ENCODE peak calls at places on chromosomes 16 and 17, in eight cellular contexts. R, J, F, S, C, I, L and W are unnamed samples.

GRCh38 chr16:16064874-16065384 is 115.5 kb downstream of the ABCC1 start:
- DNase-seq in R (no peak), J (no peak), F (no peak), S (no peak), C (no peak), I (no peak), L (no peak), W (no peak)

GRCh38 chr17:61504697-61505096 is 52.5 kb downstream of the TBX4 start:
- DNase-seq in R (no peak), J (no peak), F (peak), S (no peak), C (no peak), I (peak), L (no peak), W (no peak)

GRCh38 chr16:12406840-12407690 is 396.6 kb downstream of the CPPED1 start:
- DNase-seq in R (peak), J (no peak), F (peak), S (no peak), C (no peak), I (peak), L (no peak), W (no peak)

GRCh38 chr17:19009970-19010369 is 5.4 kb upstream of the FAM83G start:
- DNase-seq in R (no peak), J (no peak), F (no peak), S (no peak), C (no peak), I (no peak), L (no peak), W (no peak)

GRCh38 chr17:47197821-47198220 is 8.7 kb upstream of the CDC27 start:
- DNase-seq in R (no peak), J (no peak), F (no peak), S (no peak), C (no peak), I (no peak), L (no peak), W (no peak)

GRCh38 chr16:12262454-12263180 is 286.1 kb downstream of the SNX29 start:
- DNase-seq in R (no peak), J (no peak), F (peak), S (no peak), C (no peak), I (peak), L (no peak), W (no peak)

GRCh38 chr17:51006601-51007000 is 114.1 kb downstream of the SPAG9 start:
- DNase-seq in R (peak), J (no peak), F (no peak), S (no peak), C (no peak), I (no peak), L (no peak), W (no peak)

GRCh38 chr17:35796942-35797341 is 1.5 kb upstream of the MMP28 start:
- DNase-seq in R (no peak), J (no peak), F (no peak), S (no peak), C (no peak), I (no peak), L (no peak), W (peak)

GRCh38 chr17:36817483-36818048 is 119.7 kb upstream of the LHX1 start:
- DNase-seq in R (no peak), J (no peak), F (no peak), S (no peak), C (peak), I (no peak), L (no peak), W (no peak)

GRCh38 chr16:66474750-66475199 is 47.7 kb downstream of the BEAN1 start:
- DNase-seq in R (peak), J (no peak), F (no peak), S (peak), C (peak), I (no peak), L (no peak), W (peak)

GRCh38 chr17:46943511-46944393 is 20.8 kb downstream of the GOSR2 start:
- DNase-seq in R (peak), J (peak), F (peak), S (no peak), C (no peak), I (no peak), L (no peak), W (no peak)

GRCh38 chr16:77674888-77675287 is 47.4 kb upstream of the NUDT7 start:
- DNase-seq in R (no peak), J (no peak), F (peak), S (no peak), C (no peak), I (no peak), L (no peak), W (no peak)

GRCh38 chr17:633641-634091 is 81.0 kb downstream of the VPS53 start:
- DNase-seq in R (no peak), J (no peak), F (no peak), S (no peak), C (no peak), I (no peak), L (no peak), W (no peak)

GRCh38 chr17:27918498-27918897 is 25.3 kb upstream of the LYRM9 start:
- DNase-seq in R (no peak), J (no peak), F (no peak), S (no peak), C (no peak), I (no peak), L (no peak), W (no peak)

GRCh38 chr17:3761061-3761917 is 37.6 kb downstream of the HASPIN start:
- DNase-seq in R (no peak), J (no peak), F (peak), S (no peak), C (no peak), I (no peak), L (no peak), W (no peak)

GRCh38 chr16:12150600-12150999 is 174.1 kb downstream of the SNX29 start:
- DNase-seq in R (no peak), J (no peak), F (no peak), S (peak), C (no peak), I (no peak), L (no peak), W (no peak)

GRCh38 chr17:47204722-47205418 is 4.3 kb upstream of the MYL4 start:
- DNase-seq in R (no peak), J (no peak), F (peak), S (peak), C (peak), I (no peak), L (no peak), W (peak)

GRCh38 chr17:64387545-64388171 is 3.0 kb downstream of the PECAM1 start:
- DNase-seq in R (no peak), J (no peak), F (no peak), S (no peak), C (no peak), I (no peak), L (no peak), W (no peak)

GRCh38 chr17:72390675-72391501 is 270.1 kb downstream of the SOX9 start:
- DNase-seq in R (no peak), J (no peak), F (peak), S (no peak), C (no peak), I (no peak), L (no peak), W (no peak)

GRCh38 chr17:65173284-65173793 is 36.2 kb downstream of the RGS9 start:
- DNase-seq in R (peak), J (peak), F (peak), S (peak), C (no peak), I (peak), L (no peak), W (no peak)

GRCh38 chr17:74089869-74090464 is 113.5 kb upstream of the RPL38 start:
- DNase-seq in R (peak), J (peak), F (peak), S (peak), C (peak), I (peak), L (no peak), W (peak)
- TF ChIP-seq CTCF in R (peak), J (peak), F (peak), S (peak), C (peak), I (peak), L (no peak), W (peak)

DNA sequence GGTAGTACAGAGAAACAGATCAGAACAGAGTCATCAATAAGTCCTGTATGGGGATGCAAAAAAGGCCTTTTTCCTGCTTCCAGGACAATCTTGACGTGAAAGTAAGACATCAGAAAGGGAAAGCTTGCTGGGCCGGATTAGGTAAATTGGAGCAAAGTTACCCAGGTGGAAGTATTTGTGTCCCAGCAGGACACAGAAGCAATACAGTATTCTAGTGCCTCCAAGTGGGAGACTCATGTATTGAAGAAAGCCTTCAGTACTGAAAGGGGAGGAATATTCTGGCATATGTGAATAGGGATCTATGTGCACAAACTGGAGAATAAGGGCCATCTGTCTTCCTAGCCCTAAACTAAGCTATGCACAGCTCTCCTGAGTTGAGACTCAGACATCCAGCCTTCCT is 327.2 kb upstream of the CDH8 start:
- DNase-seq in R (peak), J (no peak), F (no peak), S (no peak), C (no peak), I (no peak), L (no peak), W (no peak)
- TF ChIP-seq CTCF in R (peak), J (peak), F (no peak), S (no peak), C (no peak), I (no peak), L (no peak), W (no peak)

GRCh38 chr16:68696514-68696913 is 40.6 kb upstream of the CDH1 start:
- DNase-seq in R (no peak), J (peak), F (no peak), S (no peak), C (no peak), I (no peak), L (no peak), W (no peak)
- TF ChIP-seq CTCF in R (no peak), J (peak), F (no peak), S (peak), C (no peak), I (no peak), L (no peak), W (no peak)

DNA sequence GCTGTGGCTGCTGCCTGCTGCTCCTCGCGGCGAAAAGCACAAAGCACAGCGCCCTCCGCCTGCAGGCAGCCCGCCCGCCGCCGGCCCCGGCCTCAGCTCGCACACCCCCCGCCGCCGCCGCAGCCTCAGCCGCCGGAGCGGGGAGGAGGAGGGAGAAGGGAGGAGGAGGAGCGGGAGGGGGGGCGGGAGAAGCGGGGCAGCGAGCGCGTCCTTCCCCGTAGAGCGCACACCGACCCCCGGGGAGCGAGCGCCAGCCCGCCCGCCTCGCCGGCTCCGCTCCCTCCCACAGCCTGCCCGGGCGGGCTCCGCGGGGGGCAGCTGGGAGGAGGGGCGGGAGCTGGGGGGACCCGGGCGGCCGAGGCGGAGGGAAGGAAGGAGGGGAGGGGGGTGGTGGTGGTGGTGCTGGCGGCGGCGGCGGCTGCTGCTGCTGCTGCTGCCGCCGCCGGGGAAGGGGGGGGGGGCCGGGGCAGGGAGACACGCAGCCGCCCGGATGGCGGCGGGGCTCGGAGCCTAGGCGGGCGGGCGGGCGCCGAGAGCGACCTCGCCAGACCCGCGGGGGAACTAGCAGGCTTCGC is at the start of gene UBTF:
- DNase-seq in R (peak), J (peak), F (peak), S (peak), C (peak), I (no peak), L (no peak), W (peak)
- TF ChIP-seq CTCF in R (no peak), J (no peak), F (no peak), S (no peak), C (peak), I (no peak), L (no peak), W (no peak)